ENCODE peak calls at places on chromosomes 3 and 15, in nine cellular contexts. A, X, O, Z, H, B, T, D and Y are unnamed samples. For H3K4me1 and H3K9me3, the result is how much of the 10 kb centered on the place peaks cover.

GRCh38 chr15:45802140-45802539 is 167.3 kb downstream of the SQOR start:
- DNase-seq in B (no peak), O (no peak), H (no peak), X (no peak), Z (no peak), A (no peak), T (no peak), D (no peak), Y (no peak)

GRCh38 chr3:23805881-23806321 is at the start of gene UBE2E1:
- DNase-seq in B (no peak), Z (peak), X (peak), O (peak), H (peak), T (peak), D (peak), A (peak), Y (peak)

GRCh38 chr3:21705769-21706168 is 45.2 kb downstream of the ZNF385D start:
- DNase-seq in H (no peak), D (no peak), O (peak), B (peak), X (peak), A (no peak), Z (peak), T (no peak), Y (no peak)

GRCh38 chr15:99435138-99435695 is 130.6 kb upstream of the MEF2A start:
- DNase-seq in O (peak), T (no peak), D (peak), A (peak), X (no peak), Z (no peak), B (peak), H (peak), Y (no peak)

GRCh38 chr15:38593523-38593922 is 28.9 kb upstream of the RASGRP1 start:
- DNase-seq in B (peak), D (no peak), T (peak), X (no peak), Z (no peak), H (no peak), O (no peak), A (no peak), Y (no peak)

GRCh38 chr3:156180077-156180476 is 59.7 kb downstream of the KCNAB1 start:
- DNase-seq in B (no peak), T (no peak), Z (peak), X (peak), A (no peak), H (no peak), D (no peak), O (no peak), Y (no peak)

GRCh38 chr3:125609384-125609783 is 14.1 kb upstream of the OSBPL11 start:
- DNase-seq in Z (no peak), A (no peak), X (no peak), T (no peak), B (no peak), O (no peak), D (no peak), H (no peak), Y (no peak)

GRCh38 chr3:65466300-65466988 is 572.3 kb downstream of the MAGI1 start:
- DNase-seq in D (no peak), T (no peak), B (no peak), A (no peak), H (no peak), Z (no peak), X (no peak), O (no peak), Y (no peak)

GRCh38 chr3:48432411-48433371 is 2.8 kb upstream of the PLXNB1 start:
- DNase-seq in H (no peak), T (peak), X (peak), Z (no peak), O (peak), A (peak), B (no peak), D (peak), Y (no peak)

GRCh38 chr3:128486692-128487537 is 6.1 kb downstream of the GATA2 start:
- DNase-seq in Z (peak), T (no peak), O (no peak), H (no peak), B (no peak), X (no peak), D (no peak), A (peak), Y (peak)

GRCh38 chr3:192303235-192303634 is 424.1 kb downstream of the FGF12 start:
- DNase-seq in H (no peak), X (no peak), A (no peak), T (no peak), D (no peak), O (no peak), Z (peak), B (no peak), Y (no peak)

GRCh38 chr15:66715736-66716667 is 14.0 kb downstream of the SMAD6 start:
- DNase-seq in B (no peak), D (no peak), T (no peak), A (no peak), X (no peak), H (no peak), Z (no peak), O (no peak), Y (no peak)

GRCh38 chr3:122497425-122497824 is 17.3 kb downstream of the KPNA1 start:
- DNase-seq in T (no peak), H (no peak), Z (peak), X (peak), B (peak), D (no peak), O (no peak), A (no peak), Y (no peak)

GRCh38 chr15:85112997-85113396 is 131.3 kb downstream of the PDE8A start:
- DNase-seq in A (no peak), B (no peak), T (no peak), H (no peak), Z (no peak), X (no peak), O (no peak), D (no peak), Y (no peak)

GRCh38 chr3:194871864-194872668 is 186.4 kb downstream of the FAM43A start:
- DNase-seq in Z (no peak), T (peak), D (peak), X (peak), O (no peak), A (no peak), B (peak), H (no peak), Y (no peak)

GRCh38 chr3:64431717-64432116 is 206.5 kb upstream of the PRICKLE2 start:
- DNase-seq in D (no peak), T (no peak), B (no peak), H (no peak), X (no peak), Z (no peak), A (no peak), O (no peak), Y (no peak)

GRCh38 chr15:68730491-68731317 is 90.0 kb downstream of the ANP32A start:
- DNase-seq in A (peak), H (no peak), O (peak), X (peak), Z (peak), D (peak), T (peak), B (no peak), Y (peak)

GRCh38 chr3:55218577-55218976 is 268.5 kb downstream of the WNT5A start:
- DNase-seq in H (no peak), D (no peak), A (no peak), T (no peak), B (no peak), Z (no peak), O (no peak), X (no peak), Y (no peak)

GRCh38 chr3:115903843-115904242 is 280.5 kb downstream of the GAP43 start:
- DNase-seq in D (no peak), H (no peak), B (no peak), T (no peak), O (no peak), X (no peak), Z (no peak), A (no peak), Y (no peak)

GRCh38 chr3:4736284-4736861 is 242.9 kb upstream of the BHLHE40 start:
- DNase-seq in D (no peak), B (peak), O (no peak), Z (peak), T (no peak), X (no peak), H (no peak), A (no peak), Y (no peak)

DNA sequence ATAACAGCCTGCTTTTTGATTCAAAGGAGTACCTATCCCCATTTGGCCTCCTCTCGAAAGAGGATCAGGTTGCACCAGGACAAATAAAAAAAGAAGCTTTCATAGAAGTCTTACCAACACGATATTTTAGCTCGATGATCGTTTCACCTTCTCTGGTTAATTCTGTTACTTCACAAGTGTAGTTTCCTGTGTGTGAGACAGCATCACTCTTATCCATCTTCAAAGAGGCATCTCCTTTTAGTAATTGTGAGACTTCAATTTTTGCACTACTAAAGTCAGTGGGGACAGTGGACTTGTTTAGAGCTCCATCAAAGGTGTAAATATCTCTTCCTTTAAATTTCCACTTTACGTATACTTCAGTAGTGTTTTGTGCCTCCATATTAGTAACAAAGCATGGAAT is 11.0 kb downstream of the CD47 start:
- DNase-seq in T (no peak), H (no peak), B (no peak), D (no peak), O (no peak), Z (no peak), A (no peak), X (no peak), Y (no peak)
- H3K4me1 ChIP-seq in T (under half), H (under half), B (under half), D (under half), O (under half), Z (under half), A (under half), X (under half), Y (under half)

DNA sequence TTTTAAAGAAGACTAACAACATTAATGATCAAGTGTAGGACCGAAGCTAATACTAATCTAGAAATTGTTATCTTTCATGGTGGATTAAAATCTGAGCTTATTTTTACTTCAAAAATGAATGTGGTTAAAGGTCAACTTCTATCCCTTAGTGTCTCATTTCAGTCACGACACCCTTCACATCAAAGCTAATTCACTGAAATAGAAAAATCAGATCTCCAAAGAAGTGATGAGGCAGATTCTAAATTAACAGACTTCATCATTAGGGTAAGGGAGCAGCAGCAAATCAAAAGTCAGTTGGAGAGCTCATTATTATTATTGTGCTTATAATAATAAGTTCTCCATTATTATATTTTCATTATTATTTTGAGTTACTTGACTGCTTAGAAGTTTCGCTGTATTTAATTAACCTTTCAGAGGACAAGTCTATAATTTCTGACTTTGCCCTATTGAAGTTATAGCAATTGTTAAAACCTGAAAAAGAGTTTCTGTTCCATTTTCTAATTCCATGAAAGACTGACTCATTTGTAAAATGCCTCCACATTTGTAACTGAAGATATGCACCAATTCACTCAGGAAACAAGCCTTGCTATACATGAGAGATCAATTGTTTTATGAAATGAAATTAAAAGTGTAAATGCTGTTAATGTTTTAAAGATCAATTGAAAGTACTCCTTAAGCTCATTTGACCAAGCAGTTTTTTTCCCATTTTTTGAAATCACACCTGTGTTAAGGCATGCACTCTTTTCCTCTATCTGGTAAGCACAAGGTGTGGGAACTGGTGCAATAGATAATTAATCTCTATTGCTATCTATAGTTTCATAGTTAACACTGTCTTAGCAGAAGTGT is 23.1 kb upstream of the CMC1 start:
- DNase-seq in A (no peak), T (no peak), H (no peak), O (no peak), D (no peak), Z (no peak), B (no peak), X (no peak), Y (no peak)
- H3K9me3 ChIP-seq in A (under half), T (under half), H (under half), O (under half), D (under half), Z (under half), B (under half), X (under half), Y (under half)

DNA sequence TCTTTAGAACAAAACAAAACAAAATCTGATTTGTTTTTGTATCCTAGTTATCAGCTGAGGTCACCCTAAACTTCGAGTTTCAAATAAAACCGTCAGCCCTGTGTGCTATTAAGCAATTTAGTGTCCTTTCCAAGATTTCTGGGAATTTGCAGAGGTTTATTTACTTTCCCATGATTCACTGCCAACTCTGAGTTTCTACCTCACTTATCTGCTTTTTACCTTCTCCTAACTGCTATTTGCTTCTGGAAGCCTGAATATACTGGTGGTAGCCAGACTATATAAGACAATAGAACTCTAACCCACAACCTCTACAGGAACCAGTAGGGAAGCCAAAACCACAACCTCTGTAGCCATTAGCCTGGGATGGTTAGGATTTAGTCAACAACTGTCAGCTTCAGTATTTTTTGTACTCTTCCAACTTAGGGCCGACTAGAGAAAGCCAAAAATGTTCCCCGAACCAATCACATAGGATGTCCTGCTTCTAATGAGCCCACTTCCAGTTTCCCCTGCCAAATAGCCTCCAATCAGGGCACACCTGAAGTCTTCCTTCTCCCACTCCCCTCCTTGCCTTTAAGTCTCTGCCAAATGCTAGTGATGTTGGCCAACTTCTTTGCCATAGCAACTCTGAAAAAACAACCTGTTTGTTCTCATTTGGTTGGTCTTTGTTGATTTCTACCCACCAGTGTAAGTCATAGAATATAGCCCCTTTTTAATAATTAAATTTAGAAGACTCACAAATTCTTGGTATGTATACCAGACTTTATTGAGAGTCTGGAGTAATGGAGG is 273.1 kb downstream of the ULK4 start:
- DNase-seq in A (no peak), D (no peak), B (no peak), H (no peak), X (peak), O (no peak), T (no peak), Z (peak), Y (no peak)
- TF ChIP-seq CTCF in A (no peak), D (no peak), B (no peak), H (no peak), X (no peak), O (no peak), T (no peak), Z (no peak), Y (no peak)

GRCh38 chr3:30370681-30371271 is 235.6 kb upstream of the TGFBR2 start:
- DNase-seq in H (no peak), Z (peak), O (no peak), D (no peak), X (peak), B (peak), T (no peak), A (no peak), Y (no peak)
- H3K4me1 ChIP-seq in H (under half), Z (under half), O (under half), D (under half), X (under half), B (under half), T (under half), A (under half), Y (under half)

DNA sequence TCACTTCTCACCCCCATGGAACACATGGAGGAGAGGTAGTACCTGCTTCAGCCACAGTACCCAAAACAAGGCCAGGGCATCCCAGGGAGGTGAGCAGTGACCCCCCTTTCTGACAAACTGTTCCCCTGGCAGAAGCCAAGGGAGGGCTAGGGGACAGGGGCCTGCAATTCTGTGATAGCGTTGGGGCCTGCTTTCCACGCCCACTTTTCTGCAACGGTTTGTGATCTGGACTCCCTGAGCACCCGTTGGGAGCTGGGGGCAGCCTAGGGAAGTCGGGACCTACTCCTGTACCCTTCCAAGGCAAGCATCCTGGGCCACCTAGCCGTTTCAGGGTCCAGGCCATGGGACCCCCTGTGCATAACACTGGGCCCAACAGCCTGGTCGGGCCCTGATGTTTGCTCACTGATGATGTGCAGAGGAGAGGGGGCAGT is 996 bp upstream of the DNAJA4 start:
- DNase-seq in D (no peak), Z (no peak), X (no peak), O (no peak), H (no peak), T (no peak), A (no peak), B (no peak), Y (no peak)
- H3K9me3 ChIP-seq in D (under half), Z (under half), X (under half), O (under half), H (under half), T (under half), A (under half), B (under half), Y (under half)

GRCh38 chr3:98612587-98612986 is 19.2 kb upstream of the CPOX start:
- DNase-seq in B (no peak), A (no peak), H (no peak), T (peak), X (no peak), D (no peak), O (peak), Z (peak), Y (peak)
- TF ChIP-seq CTCF in B (no peak), A (no peak), H (no peak), T (peak), X (no peak), D (no peak), O (no peak), Z (no peak), Y (peak)

DNA sequence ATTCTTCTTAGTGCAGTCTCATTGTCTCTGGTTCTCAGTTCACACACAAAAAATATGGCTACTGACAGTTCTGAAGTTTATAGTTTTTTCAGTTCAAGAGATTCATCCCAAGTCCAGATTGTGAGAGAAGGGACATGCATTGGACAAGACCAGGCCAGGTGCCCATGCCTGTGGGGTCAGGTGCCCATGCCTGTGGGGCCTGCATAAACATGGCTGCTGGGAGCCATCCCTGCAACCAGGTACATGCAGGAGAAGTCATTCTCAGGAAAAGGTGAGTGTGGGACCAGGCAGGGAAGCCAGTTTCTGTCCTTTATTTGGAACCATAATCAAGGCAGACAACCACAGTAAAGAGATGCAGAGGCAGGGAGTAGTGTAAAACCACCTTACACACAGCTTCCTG is 6.3 kb upstream of the TM4SF1 start:
- DNase-seq in B (no peak), H (no peak), O (no peak), T (no peak), D (no peak), A (no peak), Z (no peak), X (no peak), Y (no peak)
- H3K4me1 ChIP-seq in B (half or more), H (under half), O (under half), T (half or more), D (under half), A (under half), Z (under half), X (under half), Y (under half)